ENCODE peak calls at places on chromosomes 4 and X, in six cellular contexts. M, R, K, H, Z and W are unnamed samples.

GRCh38 chrX:42495139-42495538 is 282.8 kb downstream of the PPP1R2C start:
- DNase-seq in R (no peak), H (no peak), Z (no peak), K (no peak), M (peak), W (no peak)

GRCh38 chr4:4430492-4431195 is 43.7 kb downstream of the NSG1 start:
- DNase-seq in R (peak), K (no peak), H (peak), M (no peak), Z (no peak), W (no peak)

GRCh38 chr4:85318415-85318814 is 156.5 kb upstream of the ARHGAP24 start:
- DNase-seq in R (no peak), H (no peak), M (no peak), Z (no peak), K (no peak), W (no peak)

GRCh38 chr4:179624768-179625181 is 2182.5 kb upstream of the AGA start:
- DNase-seq in R (no peak), K (no peak), M (no peak), H (peak), Z (no peak), W (no peak)

GRCh38 chrX:102744307-102744706 is 23.8 kb downstream of the GPRASP3 start:
- DNase-seq in Z (no peak), R (no peak), K (no peak), M (no peak), H (no peak), W (no peak)

GRCh38 chrX:103540145-103540544 is 20.9 kb upstream of the RAB40A start:
- DNase-seq in K (no peak), R (peak), Z (no peak), M (no peak), H (no peak), W (no peak)

GRCh38 chr4:72909461-72909860 is 160.1 kb downstream of the COX18 start:
- DNase-seq in Z (no peak), K (no peak), M (no peak), R (peak), H (no peak), W (no peak)

GRCh38 chrX:95291561-95291960 is 1393.1 kb upstream of the DIAPH2 start:
- DNase-seq in Z (no peak), R (no peak), M (no peak), H (no peak), K (no peak), W (no peak)

GRCh38 chr4:139530833-139531427 is 25.1 kb downstream of the SETD7 start:
- DNase-seq in R (peak), M (peak), K (peak), Z (peak), H (no peak), W (peak)